ENCODE peak calls at places on chromosomes 12 and 14, in four cellular contexts. V is AG04450, Z is mammary epithelial cell, G is fibroblast of the aortic adventitia. K is an unnamed sample.

GRCh38 chr12:121958521-121959240 is 40.3 kb downstream of the CFAP251 start:
- DNase-seq in Z (no peak), G (peak; percentile 42), V (no peak), K (peak; percentile 41)

GRCh38 chr14:105217764-105218163 is 30.6 kb upstream of the BTBD6 start:
- DNase-seq in G (no peak), Z (no peak), V (no peak), K (no peak)

GRCh38 chr12:92078167-92079053 is 67.2 kb downstream of the BTG1 start:
- DNase-seq in Z (peak; percentile 97), G (peak; percentile 100), V (peak; percentile 82), K (peak; percentile 97)

GRCh38 chr12:96327889-96328288 is 72.3 kb downstream of the CDK17 start:
- DNase-seq in V (no peak), G (no peak), Z (no peak), K (no peak)

GRCh38 chr12:52242442-52243263 is 9.6 kb downstream of the KRT7 start:
- DNase-seq in V (no peak), G (no peak), Z (no peak), K (no peak)

GRCh38 chr12:112107728-112108447 is 695 bp downstream of the NAA25 start:
- DNase-seq in Z (no peak), G (no peak), V (no peak), K (no peak)

GRCh38 chr12:6752181-6752930 is 585 bp downstream of the MLF2 start:
- DNase-seq in Z (peak; percentile 14), G (peak; percentile 56), V (no peak), K (peak; percentile 52)

GRCh38 chr12:7555752-7556151 is 52.2 kb upstream of the CD163 start:
- DNase-seq in G (peak; percentile 57), Z (peak; percentile 39), V (peak; percentile 6), K (peak; percentile 85)

GRCh38 chr12:70774055-70774454 is 136.8 kb upstream of the PTPRB start:
- DNase-seq in G (peak; percentile 46), Z (peak; percentile 37), V (no peak), K (peak; percentile 64)

GRCh38 chr12:131893605-131894312 is 663 bp upstream of the ULK1 start:
- DNase-seq in G (no peak), Z (no peak), V (no peak), K (no peak)

GRCh38 chr12:5518584-5519365 is 86.9 kb downstream of the NTF3 start:
- DNase-seq in G (no peak), V (no peak), Z (no peak), K (no peak)

GRCh38 chr12:52020539-52021336 is 14.0 kb downstream of the TAMALIN start:
- DNase-seq in V (no peak), Z (no peak), G (peak; percentile 61), K (peak; percentile 28)

GRCh38 chr12:42924482-42924881 is 334.9 kb upstream of the PRICKLE1 start:
- DNase-seq in G (no peak), Z (no peak), V (no peak), K (no peak)

GRCh38 chr12:117695956-117696355 is 272.8 kb downstream of the KSR2 start:
- DNase-seq in Z (no peak), G (no peak), V (no peak), K (no peak)

GRCh38 chr14:22379727-22380126 is 209.3 kb downstream of the DAD1 start:
- DNase-seq in G (peak; percentile 32), Z (no peak), V (no peak), K (peak; percentile 60)

GRCh38 chr14:105064721-105065143 is 498 bp downstream of the GPR132 start:
- DNase-seq in V (no peak), G (peak; percentile 33), Z (no peak), K (peak; percentile 48)

DNA sequence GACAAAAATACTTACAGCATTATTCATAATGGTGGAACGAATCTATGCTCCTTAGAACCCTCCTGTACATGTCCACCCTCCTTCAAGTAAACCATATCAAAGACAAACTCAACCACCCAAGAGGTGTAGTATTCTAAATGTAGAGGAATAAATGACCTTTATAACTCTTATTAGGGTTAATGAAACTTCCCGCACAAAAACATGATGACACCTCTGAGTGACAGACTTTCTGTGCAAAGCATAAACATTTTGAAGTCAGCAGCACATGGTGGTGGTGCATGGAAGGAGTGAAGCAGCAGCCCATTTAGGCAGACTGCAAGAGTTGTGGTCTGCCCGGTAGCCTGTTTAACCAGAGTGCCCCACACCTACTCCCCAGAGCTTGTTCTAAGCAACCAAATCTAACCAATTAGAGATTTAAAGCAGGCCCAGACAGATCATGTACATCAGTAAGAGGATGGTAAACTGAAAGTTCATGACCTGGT is 615 bp upstream of the ASB8 start:
- DNase-seq in G (no peak), Z (no peak), V (no peak), K (no peak)
- H3K4me3 ChIP-seq in G (peak overlapping the region; percentile 63), Z (peak overlapping the region; percentile 83), V (peak overlapping the region; percentile 99), K (peak overlapping the region; percentile 95)

GRCh38 chr14:88234442-88234841 is 88.6 kb downstream of the KCNK10 start:
- DNase-seq in G (no peak), Z (no peak), V (no peak), K (no peak)

GRCh38 chr14:88232783-88233182 is 90.3 kb downstream of the KCNK10 start:
- DNase-seq in G (no peak), V (no peak), Z (no peak), K (no peak)

GRCh38 chr14:88231626-88232025 is 91.4 kb downstream of the KCNK10 start:
- DNase-seq in G (no peak), V (no peak), Z (no peak), K (no peak)

GRCh38 chr14:88229428-88229827 is 93.6 kb downstream of the KCNK10 start:
- DNase-seq in G (no peak), V (no peak), Z (no peak), K (no peak)

GRCh38 chr14:88233915-88234314 is 89.2 kb downstream of the KCNK10 start:
- DNase-seq in Z (no peak), V (no peak), G (peak; percentile 10), K (no peak)
- TF ChIP-seq CTCF in Z (no peak), V (peak; percentile 16), G (peak; percentile 2), K (no peak)

GRCh38 chr12:68479832-68480291 is 130.8 kb upstream of the RAP1B start:
- DNase-seq in Z (peak; percentile 77), G (no peak), V (no peak), K (peak; percentile 22)

GRCh38 chr12:68480526-68480925 is 130.2 kb upstream of the RAP1B start:
- DNase-seq in Z (no peak), V (no peak), G (no peak), K (no peak)

GRCh38 chr12:68482014-68482413 is 128.7 kb upstream of the RAP1B start:
- DNase-seq in Z (no peak), G (no peak), V (no peak), K (no peak)

GRCh38 chr12:68482660-68483059 is 128.0 kb upstream of the RAP1B start:
- DNase-seq in G (no peak), V (no peak), Z (peak; percentile 73), K (no peak)

GRCh38 chr12:68481181-68481941 is 129.3 kb upstream of the RAP1B start:
- DNase-seq in V (no peak), Z (no peak), G (no peak), K (no peak)
- H3K4me3 ChIP-seq in V (no peak overlapping the region), Z (no peak overlapping the region), G (no peak overlapping the region), K (no peak overlapping the region)

GRCh38 chr12:80598004-80598606 is 109.3 kb upstream of the MYF6 start:
- DNase-seq in Z (peak; percentile 53), V (peak; percentile 20), G (peak; percentile 86), K (peak; percentile 75)
- TF ChIP-seq CTCF in Z (peak; percentile 49), V (peak; percentile 54), G (peak; percentile 64), K (peak; percentile 47)

GRCh38 chr12:47184229-47184628 is 104.5 kb upstream of the AMIGO2 start:
- DNase-seq in V (no peak), G (no peak), Z (no peak), K (no peak)

GRCh38 chr12:47189753-47190152 is 110.0 kb upstream of the AMIGO2 start:
- DNase-seq in G (no peak), Z (no peak), V (no peak), K (no peak)

GRCh38 chr12:47186246-47186645 is 106.5 kb upstream of the AMIGO2 start:
- DNase-seq in V (no peak), Z (no peak), G (no peak), K (no peak)

GRCh38 chr12:47188576-47189441 is 109.0 kb upstream of the AMIGO2 start:
- DNase-seq in V (peak; percentile 18), Z (peak; percentile 4), G (peak; percentile 99), K (peak; percentile 83)

GRCh38 chr12:47184813-47185212 is 105.1 kb upstream of the AMIGO2 start:
- DNase-seq in G (no peak), Z (peak; percentile 94), V (no peak), K (no peak)
- H3K4me3 ChIP-seq in G (no peak overlapping the region), Z (no peak overlapping the region), V (no peak overlapping the region), K (no peak overlapping the region)

DNA sequence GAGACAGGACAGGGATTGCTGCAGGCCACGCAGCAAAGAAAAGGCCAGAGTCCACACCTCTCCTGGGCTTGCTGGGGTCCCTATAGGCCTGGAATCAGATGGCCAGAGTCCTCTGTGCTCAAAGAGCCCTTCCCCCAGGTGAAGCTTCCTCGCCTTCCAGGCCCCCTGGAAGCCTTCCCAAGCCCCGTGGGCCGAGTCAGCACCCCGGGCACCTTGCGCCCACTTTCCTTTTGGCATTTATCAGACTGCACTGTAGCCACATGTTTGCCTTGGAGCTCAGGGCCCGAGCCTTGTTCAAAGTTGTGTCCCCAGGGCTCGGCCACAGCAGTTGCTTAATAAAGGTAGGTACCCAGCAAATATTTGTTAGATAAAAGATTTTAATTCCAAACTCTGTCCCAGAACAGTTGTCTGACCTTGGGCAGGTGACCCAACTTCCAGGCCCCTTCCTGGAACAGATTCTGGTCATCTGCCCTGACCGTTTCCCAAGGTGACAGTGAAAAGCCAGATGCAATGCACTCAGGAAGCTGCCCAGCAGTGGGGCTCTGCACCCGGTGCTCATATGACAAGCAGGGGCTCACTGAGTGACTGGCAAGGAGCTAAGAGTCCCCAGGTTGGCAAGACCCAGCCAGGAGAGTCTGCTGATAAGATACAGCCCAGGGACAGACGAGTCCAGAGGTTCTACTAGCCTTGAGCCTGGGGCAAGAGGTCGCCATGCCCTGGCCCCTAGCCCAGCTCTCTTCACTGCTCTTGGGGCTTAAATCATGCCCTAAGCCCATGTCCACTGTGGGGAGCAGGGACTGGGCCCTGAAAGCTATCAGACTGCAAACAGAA is 81.2 kb downstream of the PITPNM2 start:
- DNase-seq in V (no peak), Z (no peak), G (no peak), K (no peak)
- TF ChIP-seq CTCF in V (no peak), Z (no peak), G (no peak), K (no peak)

DNA sequence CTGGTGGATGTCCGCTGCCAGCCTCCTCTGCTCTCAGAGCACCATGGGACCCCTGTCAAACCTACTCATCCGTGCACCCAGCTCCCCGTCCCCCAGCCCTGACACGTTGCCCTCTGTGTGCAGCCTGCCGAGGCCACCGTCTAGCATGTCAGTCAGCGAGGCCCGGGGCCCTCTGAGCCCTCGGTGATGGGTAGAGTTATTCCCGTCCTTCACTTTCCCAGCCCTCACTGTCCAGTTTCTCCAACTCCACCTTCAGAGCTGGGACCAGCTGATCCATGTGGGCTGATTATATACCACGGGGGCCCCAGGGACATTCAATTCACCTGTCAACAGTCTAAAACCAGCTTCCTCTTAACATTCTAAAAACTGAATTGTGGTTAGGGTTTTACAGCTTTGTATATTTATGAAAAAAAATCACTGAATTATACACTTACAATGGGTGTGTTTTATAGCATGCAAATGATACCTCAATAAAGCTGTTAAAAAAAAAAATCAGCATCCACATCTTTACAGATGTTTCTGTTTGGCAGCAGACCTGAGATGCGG is 61.3 kb downstream of the CCDC88C start:
- DNase-seq in Z (no peak), V (no peak), G (no peak), K (no peak)
- H3K4me3 ChIP-seq in Z (no peak overlapping the region), V (no peak overlapping the region), G (no peak overlapping the region), K (no peak overlapping the region)

GRCh38 chr12:104288635-104289258 is 14.8 kb upstream of the EID3 start:
- DNase-seq in V (no peak), Z (peak; percentile 90), G (peak; percentile 76), K (peak; percentile 80)
- TF ChIP-seq CTCF in V (no peak), Z (no peak), G (no peak), K (peak; percentile 1)